ENCODE peak calls at places on chromosomes 6 and 20, in five cellular contexts. S is cardiac muscle cell, J is GM12865, P is heart left ventricle, Y is GM13976. X is an unnamed sample.

GRCh38 chr20:60058869-60059268 is 100.6 kb downstream of the CDH26 start:
- DNase-seq in S (no peak), J (no peak), P (no peak), Y (no peak), X (no peak)

GRCh38 chr20:34922654-34923381 is 32.8 kb downstream of the GSS start:
- DNase-seq in S (no peak), J (no peak), P (no peak), Y (no peak), X (peak; percentile 76)

GRCh38 chr20:19907326-19908056 is 109.7 kb upstream of the NAA20 start:
- DNase-seq in S (no peak), J (no peak), P (peak; percentile 71), Y (no peak), X (no peak)

GRCh38 chr6:38212579-38212978 is 393.1 kb downstream of the ZFAND3 start:
- DNase-seq in S (peak; percentile 10), J (no peak), P (no peak), Y (no peak), X (no peak)

GRCh38 chr6:6915219-6915618 is 192.5 kb upstream of the RREB1 start:
- DNase-seq in S (no peak), J (peak; percentile 37), P (no peak), Y (no peak), X (no peak)

GRCh38 chr6:133918208-133918930 is 29.5 kb downstream of the TCF21 start:
- DNase-seq in S (no peak), J (no peak), P (no peak), Y (no peak), X (no peak)

GRCh38 chr20:63007472-63007721 is 633 bp upstream of the BHLHE23 start:
- DNase-seq in S (no peak), J (no peak), P (no peak), Y (no peak), X (no peak)

GRCh38 chr6:95280690-95281273 is 296.6 kb upstream of the MANEA start:
- DNase-seq in S (peak; percentile 80), J (peak; percentile 39), P (no peak), Y (no peak), X (no peak)

GRCh38 chr6:3822747-3823445 is 26.3 kb upstream of the FAM50B start:
- DNase-seq in S (no peak), J (no peak), P (no peak), Y (no peak), X (no peak)

GRCh38 chr6:144896296-144896695 is 611.2 kb downstream of the UTRN start:
- DNase-seq in S (no peak), J (no peak), P (no peak), Y (no peak), X (peak; percentile 50)

GRCh38 chr20:24303393-24303792 is 166.0 kb upstream of the SYNDIG1 start:
- DNase-seq in S (no peak), J (no peak), P (no peak), Y (no peak), X (peak; percentile 6)
- TF ChIP-seq CTCF in S (no peak), J (no peak), P (peak; percentile 9), Y (no peak), X (no peak)

GRCh38 chr6:35955970-35956369 is 35.1 kb upstream of the SRPK1 start:
- DNase-seq in S (no peak), J (no peak), P (no peak), Y (no peak), X (no peak)
- TF ChIP-seq CTCF in S (peak; percentile 12), J (peak; percentile 35), P (no peak), Y (no peak), X (peak; percentile 16)

GRCh38 chr6:163263998-163264661 is 150.4 kb upstream of the QKI start:
- DNase-seq in S (no peak), J (no peak), P (peak; percentile 61), Y (no peak), X (no peak)
- TF ChIP-seq CTCF in S (no peak), J (no peak), P (no peak), Y (no peak), X (no peak)

GRCh38 chr6:19662911-19663310 is 174.3 kb upstream of the ID4 start:
- DNase-seq in S (no peak), J (no peak), P (no peak), Y (no peak), X (no peak)

GRCh38 chr6:19664050-19664449 is 173.1 kb upstream of the ID4 start:
- DNase-seq in S (no peak), J (no peak), P (no peak), Y (no peak), X (no peak)

GRCh38 chr6:19668710-19669109 is 168.5 kb upstream of the ID4 start:
- DNase-seq in S (no peak), J (no peak), P (no peak), Y (no peak), X (no peak)

GRCh38 chr6:19664878-19665715 is 172.1 kb upstream of the ID4 start:
- DNase-seq in S (no peak), J (no peak), P (no peak), Y (no peak), X (no peak)

DNA sequence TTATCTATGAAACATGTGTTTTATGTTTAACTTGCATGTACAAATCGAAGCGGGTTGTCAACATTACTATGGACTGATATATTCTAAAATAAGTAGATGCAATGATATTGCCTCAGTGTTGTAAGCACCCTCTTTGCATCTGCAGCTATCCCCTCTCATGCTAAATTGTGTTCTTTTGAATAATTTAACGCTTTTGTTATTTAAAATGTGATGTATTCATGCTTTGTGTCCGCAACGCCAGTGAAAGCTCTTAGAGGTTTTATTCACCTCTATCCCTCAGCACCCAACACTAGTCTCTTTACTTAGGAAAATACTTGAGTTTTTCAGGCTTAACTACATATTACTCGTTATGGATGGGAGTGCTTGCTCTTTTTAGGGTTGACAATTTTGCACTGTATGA is 173.7 kb upstream of the ID4 start:
- DNase-seq in S (no peak), J (no peak), P (no peak), Y (no peak), X (no peak)
- TF ChIP-seq CTCF in S (no peak), J (no peak), P (no peak), Y (no peak), X (no peak)